ENCODE peak calls at places on chromosomes 2 and 18, in five cellular contexts. One of them, this sample, is unnamed.

GRCh38 chr2:230721712-230722111 is 9.1 kb downstream of the CAB39 start:
- DNase-seq in NCI-H1092 treated with DMSO at 0.1 percent for 48 hours: no peak
- DNase-seq in stimulated activated CD8-positive, alpha-beta memory T cell treated with anti-CD3 and anti-CD28 coated beads, Interleukin-4, amount 100 ng/mL, for 1 hour: no peak
- DNase-seq in NCI-H446 treated with DMSO at 0.1 percent for 48 hours: no peak
- DNase-seq in activated CD4-positive, CD25-positive, alpha-beta regulatory T cell: no peak
- DNase-seq in this sample: no peak

GRCh38 chr18:51107594-51108305 is 77.7 kb downstream of the SMAD4 start:
- DNase-seq in NCI-H1092 treated with DMSO at 0.1 percent for 48 hours: no peak
- DNase-seq in stimulated activated CD8-positive, alpha-beta memory T cell treated with anti-CD3 and anti-CD28 coated beads, Interleukin-4, amount 100 ng/mL, for 1 hour: no peak
- DNase-seq in NCI-H446 treated with DMSO at 0.1 percent for 48 hours: no peak
- DNase-seq in activated CD4-positive, CD25-positive, alpha-beta regulatory T cell: no peak
- DNase-seq in this sample: no peak

GRCh38 chr2:172978053-172978383 is 97.6 kb upstream of the MAP3K20 start:
- DNase-seq in NCI-H1092 treated with DMSO at 0.1 percent for 48 hours: no peak
- DNase-seq in stimulated activated CD8-positive, alpha-beta memory T cell treated with anti-CD3 and anti-CD28 coated beads, Interleukin-4, amount 100 ng/mL, for 1 hour: no peak
- DNase-seq in NCI-H446 treated with DMSO at 0.1 percent for 48 hours: no peak
- DNase-seq in activated CD4-positive, CD25-positive, alpha-beta regulatory T cell: no peak
- DNase-seq in this sample: no peak

GRCh38 chr2:39247512-39247911 is 3.7 kb upstream of the CDKL4 start:
- DNase-seq in NCI-H1092 treated with DMSO at 0.1 percent for 48 hours: peak
- DNase-seq in stimulated activated CD8-positive, alpha-beta memory T cell treated with anti-CD3 and anti-CD28 coated beads, Interleukin-4, amount 100 ng/mL, for 1 hour: no peak
- DNase-seq in NCI-H446 treated with DMSO at 0.1 percent for 48 hours: no peak
- DNase-seq in activated CD4-positive, CD25-positive, alpha-beta regulatory T cell: no peak
- DNase-seq in this sample: no peak

GRCh38 chr18:75198046-75198445 is 10.9 kb downstream of the PTGR3 start:
- DNase-seq in NCI-H1092 treated with DMSO at 0.1 percent for 48 hours: no peak
- DNase-seq in stimulated activated CD8-positive, alpha-beta memory T cell treated with anti-CD3 and anti-CD28 coated beads, Interleukin-4, amount 100 ng/mL, for 1 hour: no peak
- DNase-seq in NCI-H446 treated with DMSO at 0.1 percent for 48 hours: no peak
- DNase-seq in activated CD4-positive, CD25-positive, alpha-beta regulatory T cell: no peak
- DNase-seq in this sample: no peak

GRCh38 chr2:133422946-133423345 is 145.3 kb downstream of the NCKAP5 start:
- DNase-seq in NCI-H1092 treated with DMSO at 0.1 percent for 48 hours: no peak
- DNase-seq in stimulated activated CD8-positive, alpha-beta memory T cell treated with anti-CD3 and anti-CD28 coated beads, Interleukin-4, amount 100 ng/mL, for 1 hour: no peak
- DNase-seq in NCI-H446 treated with DMSO at 0.1 percent for 48 hours: no peak
- DNase-seq in activated CD4-positive, CD25-positive, alpha-beta regulatory T cell: no peak
- DNase-seq in this sample: no peak

GRCh38 chr2:98601532-98602132 is 6.7 kb downstream of the COA5 start:
- DNase-seq in NCI-H1092 treated with DMSO at 0.1 percent for 48 hours: no peak
- DNase-seq in stimulated activated CD8-positive, alpha-beta memory T cell treated with anti-CD3 and anti-CD28 coated beads, Interleukin-4, amount 100 ng/mL, for 1 hour: no peak
- DNase-seq in NCI-H446 treated with DMSO at 0.1 percent for 48 hours: no peak
- DNase-seq in activated CD4-positive, CD25-positive, alpha-beta regulatory T cell: no peak
- DNase-seq in this sample: no peak

GRCh38 chr2:27214936-27215335 is 2.2 kb upstream of the CAD start:
- DNase-seq in NCI-H1092 treated with DMSO at 0.1 percent for 48 hours: no peak
- DNase-seq in stimulated activated CD8-positive, alpha-beta memory T cell treated with anti-CD3 and anti-CD28 coated beads, Interleukin-4, amount 100 ng/mL, for 1 hour: no peak
- DNase-seq in NCI-H446 treated with DMSO at 0.1 percent for 48 hours: no peak
- DNase-seq in activated CD4-positive, CD25-positive, alpha-beta regulatory T cell: no peak
- DNase-seq in this sample: no peak

GRCh38 chr2:111071480-111072143 is 49.1 kb upstream of the BCL2L11 start:
- DNase-seq in NCI-H1092 treated with DMSO at 0.1 percent for 48 hours: no peak
- DNase-seq in stimulated activated CD8-positive, alpha-beta memory T cell treated with anti-CD3 and anti-CD28 coated beads, Interleukin-4, amount 100 ng/mL, for 1 hour: no peak
- DNase-seq in NCI-H446 treated with DMSO at 0.1 percent for 48 hours: peak
- DNase-seq in activated CD4-positive, CD25-positive, alpha-beta regulatory T cell: no peak
- DNase-seq in this sample: no peak

GRCh38 chr2:203438528-203438927 is 96.6 kb downstream of the RAPH1 start:
- DNase-seq in NCI-H1092 treated with DMSO at 0.1 percent for 48 hours: no peak
- DNase-seq in stimulated activated CD8-positive, alpha-beta memory T cell treated with anti-CD3 and anti-CD28 coated beads, Interleukin-4, amount 100 ng/mL, for 1 hour: no peak
- DNase-seq in NCI-H446 treated with DMSO at 0.1 percent for 48 hours: no peak
- DNase-seq in activated CD4-positive, CD25-positive, alpha-beta regulatory T cell: no peak
- DNase-seq in this sample: no peak

GRCh38 chr2:142044168-142044567 is 86.6 kb downstream of the LRP1B start:
- DNase-seq in NCI-H1092 treated with DMSO at 0.1 percent for 48 hours: no peak
- DNase-seq in stimulated activated CD8-positive, alpha-beta memory T cell treated with anti-CD3 and anti-CD28 coated beads, Interleukin-4, amount 100 ng/mL, for 1 hour: no peak
- DNase-seq in NCI-H446 treated with DMSO at 0.1 percent for 48 hours: no peak
- DNase-seq in activated CD4-positive, CD25-positive, alpha-beta regulatory T cell: no peak
- DNase-seq in this sample: no peak

GRCh38 chr18:46596119-46596518 is 60.9 kb downstream of the LOXHD1 start:
- DNase-seq in NCI-H1092 treated with DMSO at 0.1 percent for 48 hours: no peak
- DNase-seq in stimulated activated CD8-positive, alpha-beta memory T cell treated with anti-CD3 and anti-CD28 coated beads, Interleukin-4, amount 100 ng/mL, for 1 hour: no peak
- DNase-seq in NCI-H446 treated with DMSO at 0.1 percent for 48 hours: no peak
- DNase-seq in activated CD4-positive, CD25-positive, alpha-beta regulatory T cell: no peak
- DNase-seq in this sample: no peak

GRCh38 chr2:151851761-151852160 is 23.5 kb upstream of the ARL5A start:
- DNase-seq in NCI-H1092 treated with DMSO at 0.1 percent for 48 hours: no peak
- DNase-seq in stimulated activated CD8-positive, alpha-beta memory T cell treated with anti-CD3 and anti-CD28 coated beads, Interleukin-4, amount 100 ng/mL, for 1 hour: no peak
- DNase-seq in NCI-H446 treated with DMSO at 0.1 percent for 48 hours: no peak
- DNase-seq in activated CD4-positive, CD25-positive, alpha-beta regulatory T cell: no peak
- DNase-seq in this sample: no peak

GRCh38 chr2:125169764-125170146 is 1144.7 kb downstream of the CNTNAP5 start:
- DNase-seq in NCI-H1092 treated with DMSO at 0.1 percent for 48 hours: no peak
- DNase-seq in stimulated activated CD8-positive, alpha-beta memory T cell treated with anti-CD3 and anti-CD28 coated beads, Interleukin-4, amount 100 ng/mL, for 1 hour: no peak
- DNase-seq in NCI-H446 treated with DMSO at 0.1 percent for 48 hours: no peak
- DNase-seq in activated CD4-positive, CD25-positive, alpha-beta regulatory T cell: no peak
- DNase-seq in this sample: no peak

GRCh38 chr2:165032559-165032958 is 77.2 kb upstream of the SLC38A11 start:
- DNase-seq in NCI-H1092 treated with DMSO at 0.1 percent for 48 hours: no peak
- DNase-seq in stimulated activated CD8-positive, alpha-beta memory T cell treated with anti-CD3 and anti-CD28 coated beads, Interleukin-4, amount 100 ng/mL, for 1 hour: no peak
- DNase-seq in NCI-H446 treated with DMSO at 0.1 percent for 48 hours: no peak
- DNase-seq in activated CD4-positive, CD25-positive, alpha-beta regulatory T cell: no peak
- DNase-seq in this sample: no peak

GRCh38 chr18:36428431-36429029 is 131.0 kb downstream of the FHOD3 start:
- DNase-seq in NCI-H1092 treated with DMSO at 0.1 percent for 48 hours: no peak
- DNase-seq in stimulated activated CD8-positive, alpha-beta memory T cell treated with anti-CD3 and anti-CD28 coated beads, Interleukin-4, amount 100 ng/mL, for 1 hour: no peak
- DNase-seq in NCI-H446 treated with DMSO at 0.1 percent for 48 hours: no peak
- DNase-seq in activated CD4-positive, CD25-positive, alpha-beta regulatory T cell: no peak
- DNase-seq in this sample: no peak

GRCh38 chr18:62399781-62400308 is 74.7 kb downstream of the TNFRSF11A start:
- DNase-seq in NCI-H1092 treated with DMSO at 0.1 percent for 48 hours: peak
- DNase-seq in stimulated activated CD8-positive, alpha-beta memory T cell treated with anti-CD3 and anti-CD28 coated beads, Interleukin-4, amount 100 ng/mL, for 1 hour: no peak
- DNase-seq in NCI-H446 treated with DMSO at 0.1 percent for 48 hours: no peak
- DNase-seq in activated CD4-positive, CD25-positive, alpha-beta regulatory T cell: no peak
- DNase-seq in this sample: no peak

GRCh38 chr2:46315103-46315890 is 18.1 kb downstream of the EPAS1 start:
- DNase-seq in NCI-H1092 treated with DMSO at 0.1 percent for 48 hours: no peak
- DNase-seq in stimulated activated CD8-positive, alpha-beta memory T cell treated with anti-CD3 and anti-CD28 coated beads, Interleukin-4, amount 100 ng/mL, for 1 hour: no peak
- DNase-seq in NCI-H446 treated with DMSO at 0.1 percent for 48 hours: no peak
- DNase-seq in activated CD4-positive, CD25-positive, alpha-beta regulatory T cell: no peak
- DNase-seq in this sample: no peak

GRCh38 chr2:58634653-58635347 is 393.7 kb upstream of the FANCL start:
- DNase-seq in NCI-H1092 treated with DMSO at 0.1 percent for 48 hours: no peak
- DNase-seq in stimulated activated CD8-positive, alpha-beta memory T cell treated with anti-CD3 and anti-CD28 coated beads, Interleukin-4, amount 100 ng/mL, for 1 hour: no peak
- DNase-seq in NCI-H446 treated with DMSO at 0.1 percent for 48 hours: no peak
- DNase-seq in activated CD4-positive, CD25-positive, alpha-beta regulatory T cell: no peak
- DNase-seq in this sample: no peak

GRCh38 chr2:111618577-111618930 is 265.4 kb downstream of the ANAPC1 start:
- DNase-seq in NCI-H1092 treated with DMSO at 0.1 percent for 48 hours: no peak
- DNase-seq in stimulated activated CD8-positive, alpha-beta memory T cell treated with anti-CD3 and anti-CD28 coated beads, Interleukin-4, amount 100 ng/mL, for 1 hour: no peak
- DNase-seq in NCI-H446 treated with DMSO at 0.1 percent for 48 hours: no peak
- DNase-seq in activated CD4-positive, CD25-positive, alpha-beta regulatory T cell: no peak
- DNase-seq in this sample: no peak

GRCh38 chr2:34401186-34401585 is 802.1 kb upstream of the FAM98A start:
- DNase-seq in NCI-H1092 treated with DMSO at 0.1 percent for 48 hours: no peak
- DNase-seq in stimulated activated CD8-positive, alpha-beta memory T cell treated with anti-CD3 and anti-CD28 coated beads, Interleukin-4, amount 100 ng/mL, for 1 hour: no peak
- DNase-seq in NCI-H446 treated with DMSO at 0.1 percent for 48 hours: no peak
- DNase-seq in activated CD4-positive, CD25-positive, alpha-beta regulatory T cell: no peak
- DNase-seq in this sample: no peak

GRCh38 chr2:54572636-54573531 is 116.8 kb downstream of the SPTBN1 start:
- DNase-seq in NCI-H1092 treated with DMSO at 0.1 percent for 48 hours: no peak
- DNase-seq in stimulated activated CD8-positive, alpha-beta memory T cell treated with anti-CD3 and anti-CD28 coated beads, Interleukin-4, amount 100 ng/mL, for 1 hour: no peak
- DNase-seq in NCI-H446 treated with DMSO at 0.1 percent for 48 hours: no peak
- DNase-seq in activated CD4-positive, CD25-positive, alpha-beta regulatory T cell: peak
- DNase-seq in this sample: no peak